ENCODE peak calls at places on chromosomes 13 and 19, in seven cellular contexts. S is CD8-positive, alpha-beta T cell; M is foreskin fibroblast; W is A172; C is H4; L is activated T-cell treated with anti-CD3 and anti-CD28 coated beads, Interleukin-2, amount 50 U/mL, for 72 hours; A is H9. Y is an unnamed sample.

GRCh38 chr19:45768644-45769053 is 403 bp downstream of the SIX5 start:
- DNase-seq in L (peak; percentile 63), C (no peak), W (no peak), A (no peak), S (peak; percentile 15), M (peak; percentile 35), Y (no peak)

GRCh38 chr13:40550130-40550529 is 116.3 kb downstream of the FOXO1 start:
- DNase-seq in W (no peak), L (no peak), A (no peak), M (peak; percentile 42), S (no peak), C (no peak), Y (no peak)

GRCh38 chr19:16544468-16545231 is 2.4 kb upstream of the CHERP start:
- DNase-seq in M (no peak), C (no peak), W (no peak), A (no peak), S (no peak), L (no peak), Y (no peak)

GRCh38 chr13:19863323-19864017 is at the start of gene ZMYM5:
- DNase-seq in M (peak; percentile 100), W (peak; percentile 93), A (peak; percentile 99), S (peak; percentile 93), L (peak; percentile 97), C (peak; percentile 95), Y (peak; percentile 98)

GRCh38 chr13:60226507-60226906 is 62.8 kb upstream of the DIAPH3 start:
- DNase-seq in A (peak; percentile 44), L (no peak), C (no peak), M (peak; percentile 16), S (no peak), W (no peak), Y (no peak)

GRCh38 chr13:98571955-98572662 is 4.8 kb downstream of the STK24 start:
- DNase-seq in A (no peak), W (peak; percentile 26), M (peak; percentile 89), C (peak; percentile 37), S (no peak), L (no peak), Y (no peak)

GRCh38 chr13:80740076-80740475 is 399.1 kb upstream of the SPRY2 start:
- DNase-seq in A (no peak), C (no peak), W (no peak), S (no peak), M (no peak), L (no peak), Y (no peak)

GRCh38 chr19:38284422-38284821 is 19.6 kb upstream of the C19orf33 start:
- DNase-seq in W (no peak), L (no peak), M (no peak), A (no peak), S (no peak), C (no peak), Y (no peak)

GRCh38 chr13:108227651-108228272 is 9.6 kb downstream of the ABHD13 start:
- DNase-seq in M (no peak), L (peak; percentile 41), A (no peak), W (peak; percentile 36), C (no peak), S (no peak), Y (no peak)

GRCh38 chr19:38224014-38224862 is at the start of gene DPF1:
- DNase-seq in L (peak; percentile 76), S (no peak), M (peak; percentile 76), A (peak; percentile 90), C (peak; percentile 79), W (peak; percentile 60), Y (peak; percentile 53)

GRCh38 chr13:106151056-106151699 is 384.3 kb downstream of the EFNB2 start:
- DNase-seq in L (no peak), C (peak; percentile 89), M (peak; percentile 97), S (no peak), A (no peak), W (peak; percentile 100), Y (no peak)

GRCh38 chr19:38665950-38666661 is 18.7 kb downstream of the ACTN4 start:
- DNase-seq in L (no peak), C (peak; percentile 85), W (peak; percentile 92), A (peak; percentile 91), S (no peak), M (no peak), Y (peak; percentile 87)

GRCh38 chr13:51825165-51825592 is 19.8 kb downstream of the TMEM272 start:
- DNase-seq in A (no peak), M (no peak), L (no peak), C (no peak), W (no peak), S (no peak), Y (no peak)

GRCh38 chr13:43551897-43552456 is 234.8 kb downstream of the ENOX1 start:
- DNase-seq in A (no peak), S (no peak), W (no peak), C (no peak), L (no peak), M (no peak), Y (no peak)

GRCh38 chr19:13781547-13781946 is 7.3 kb downstream of the C19orf53 start:
- DNase-seq in L (no peak), A (peak; percentile 83), C (peak; percentile 93), M (peak; percentile 80), S (no peak), W (peak; percentile 92), Y (peak; percentile 84)

Y was measured in left cardiac atrium.